ENCODE peak calls at places on chromosomes 1 and 21, in four cellular contexts. G is natural killer cell, O is glomerular endothelial cell, H is epithelial cell of prostate. W is an unnamed sample.

GRCh38 chr1:59814901-59815825 is at the start of gene HOOK1:
- DNase-seq in O (no peak), H (no peak), G (peak; percentile 15), W (no peak)

GRCh38 chr1:176643536-176643935 is 180.6 kb downstream of the PAPPA2 start:
- DNase-seq in O (no peak), H (no peak), G (no peak), W (no peak)

GRCh38 chr1:245917403-245917802 is 589.7 kb downstream of the SMYD3 start:
- DNase-seq in H (no peak), G (no peak), O (no peak), W (no peak)

GRCh38 chr1:15469836-15470495 is 5.9 kb upstream of the CELA2B start:
- DNase-seq in G (no peak), O (no peak), H (no peak), W (no peak)

GRCh38 chr1:235945775-235946565 is 79.3 kb upstream of the LYST start:
- DNase-seq in O (no peak), G (no peak), H (no peak), W (peak; percentile 94)

GRCh38 chr1:110033421-110033820 is 1.0 kb upstream of the STRIP1 start:
- DNase-seq in O (no peak), H (no peak), G (no peak), W (peak; percentile 22)

GRCh38 chr1:226988337-226988672 is 48.2 kb downstream of the COQ8A start:
- DNase-seq in G (no peak), H (no peak), O (no peak), W (no peak)

GRCh38 chr21:37198989-37199924 is 67.9 kb downstream of the VPS26C start:
- DNase-seq in O (peak; percentile 31), G (no peak), H (peak; percentile 57), W (no peak)

GRCh38 chr1:223029985-223030769 is 112.9 kb downstream of the TLR5 start:
- DNase-seq in H (no peak), G (no peak), O (no peak), W (no peak)

GRCh38 chr1:2019571-2020309 is 595 bp downstream of the GABRD start:
- DNase-seq in G (no peak), O (no peak), H (no peak), W (no peak)

GRCh38 chr1:207861442-207862177 is 49.3 kb downstream of the CD34 start:
- DNase-seq in O (no peak), H (no peak), G (peak; percentile 24), W (peak; percentile 22)

GRCh38 chr1:244322791-244323521 is 128.8 kb downstream of the ADSS2 start:
- DNase-seq in G (no peak), H (peak; percentile 77), O (peak; percentile 100), W (peak; percentile 88)

GRCh38 chr1:3756394-3756793 is 4.1 kb downstream of the CCDC27 start:
- DNase-seq in O (no peak), H (no peak), G (no peak), W (no peak)

GRCh38 chr1:160644399-160644798 is 2.4 kb downstream of the SLAMF1 start:
- DNase-seq in H (no peak), O (no peak), G (no peak), W (no peak)

GRCh38 chr1:24694380-24694843 is 50.8 kb upstream of the CLIC4 start:
- DNase-seq in G (peak; percentile 50), H (no peak), O (no peak), W (peak; percentile 43)

GRCh38 chr1:8600336-8600735 is 217.1 kb downstream of the RERE start:
- DNase-seq in H (no peak), G (no peak), O (peak; percentile 61), W (no peak)

GRCh38 chr21:45152265-45152746 is 77.9 kb downstream of the ADARB1 start:
- DNase-seq in G (peak; percentile 56), H (no peak), O (no peak), W (peak; percentile 93)

GRCh38 chr1:180572745-180573144 is 14.0 kb downstream of the OVAAL start:
- DNase-seq in O (no peak), H (no peak), G (no peak), W (no peak)

GRCh38 chr1:93324486-93325464 is 20.9 kb upstream of the DR1 start:
- DNase-seq in O (no peak), H (peak; percentile 85), G (no peak), W (no peak)

GRCh38 chr1:174965006-174965971 is 34.5 kb upstream of the CACYBP start:
- DNase-seq in H (no peak), O (no peak), G (no peak), W (no peak)

GRCh38 chr1:8218351-8219092 is 99.4 kb upstream of the SLC45A1 start:
- DNase-seq in O (no peak), H (no peak), G (no peak), W (peak; percentile 93)

GRCh38 chr1:244461254-244462071 is at the start of gene CATSPERE:
- DNase-seq in O (no peak), H (peak; percentile 16), G (peak; percentile 69), W (peak; percentile 70)

GRCh38 chr1:21027805-21028204 is 148.9 kb downstream of the EIF4G3 start:
- DNase-seq in O (no peak), G (no peak), H (no peak), W (no peak)

GRCh38 chr1:248406721-248407692 is 4.2 kb downstream of the OR2T1 start:
- DNase-seq in G (no peak), H (no peak), O (no peak), W (no peak)

GRCh38 chr1:29398431-29398830 is 162.1 kb downstream of the PTPRU start:
- DNase-seq in H (peak; percentile 70), G (no peak), O (no peak), W (no peak)

GRCh38 chr1:167821969-167822685 is 91.8 kb downstream of the ADCY10 start:
- DNase-seq in H (no peak), O (no peak), G (no peak), W (no peak)

GRCh38 chr1:62951441-62951840 is 167.5 kb downstream of the ATG4C start:
- DNase-seq in G (no peak), H (no peak), O (no peak), W (no peak)

GRCh38 chr21:31162827-31163226 is 124.6 kb upstream of the KRTAP19-8 start:
- DNase-seq in H (no peak), G (no peak), O (no peak), W (no peak)

GRCh38 chr1:6601049-6601864 is 1.4 kb downstream of the KLHL21 start:
- DNase-seq in H (peak; percentile 96), O (no peak), G (peak; percentile 71), W (peak; percentile 43)

W was measured in MV-4-11.